ENCODE peak calls at places on chromosomes 3 and 15, in nine cellular contexts. One of them, this sample, is unnamed. For H3K4me1, the result is how much of the 10 kb centered on the place peaks cover.

GRCh38 chr3:139830817-139831216 is 104.2 kb upstream of the CLSTN2 start:
- DNase-seq in OCI-LY7: no peak
- DNase-seq in breast epithelium: no peak
- DNase-seq in upper lobe of right lung: peak
- DNase-seq in fibroblast of lung: peak
- DNase-seq in esophagus squamous epithelium: no peak
- DNase-seq in mucosa of descending colon: no peak
- DNase-seq in psoas muscle: peak
- DNase-seq in heart left ventricle: peak
- DNase-seq in this sample: peak

GRCh38 chr3:184545769-184546168 is 15.8 kb upstream of the EPHB3 start:
- DNase-seq in OCI-LY7: no peak
- DNase-seq in breast epithelium: no peak
- DNase-seq in upper lobe of right lung: peak
- DNase-seq in fibroblast of lung: no peak
- DNase-seq in esophagus squamous epithelium: no peak
- DNase-seq in mucosa of descending colon: no peak
- DNase-seq in psoas muscle: no peak
- DNase-seq in heart left ventricle: no peak
- DNase-seq in this sample: no peak

GRCh38 chr3:128009952-128010846 is 42.0 kb upstream of the SEC61A1 start:
- DNase-seq in OCI-LY7: no peak
- DNase-seq in breast epithelium: no peak
- DNase-seq in upper lobe of right lung: no peak
- DNase-seq in fibroblast of lung: peak
- DNase-seq in esophagus squamous epithelium: no peak
- DNase-seq in mucosa of descending colon: no peak
- DNase-seq in psoas muscle: no peak
- DNase-seq in heart left ventricle: no peak
- DNase-seq in this sample: no peak

GRCh38 chr3:69130689-69131088 is 8.3 kb upstream of the LMOD3 start:
- DNase-seq in OCI-LY7: no peak
- DNase-seq in breast epithelium: no peak
- DNase-seq in upper lobe of right lung: no peak
- DNase-seq in fibroblast of lung: no peak
- DNase-seq in esophagus squamous epithelium: no peak
- DNase-seq in mucosa of descending colon: no peak
- DNase-seq in psoas muscle: no peak
- DNase-seq in heart left ventricle: no peak
- DNase-seq in this sample: no peak

GRCh38 chr3:185934726-185935464 is 2.9 kb downstream of the TRA2B start:
- DNase-seq in OCI-LY7: no peak
- DNase-seq in breast epithelium: no peak
- DNase-seq in upper lobe of right lung: no peak
- DNase-seq in fibroblast of lung: peak
- DNase-seq in esophagus squamous epithelium: no peak
- DNase-seq in mucosa of descending colon: no peak
- DNase-seq in psoas muscle: no peak
- DNase-seq in heart left ventricle: no peak
- DNase-seq in this sample: no peak

GRCh38 chr3:42079701-42080323 is 11.3 kb upstream of the TRAK1 start:
- DNase-seq in OCI-LY7: no peak
- DNase-seq in breast epithelium: no peak
- DNase-seq in upper lobe of right lung: no peak
- DNase-seq in fibroblast of lung: no peak
- DNase-seq in esophagus squamous epithelium: no peak
- DNase-seq in mucosa of descending colon: no peak
- DNase-seq in psoas muscle: no peak
- DNase-seq in heart left ventricle: no peak
- DNase-seq in this sample: no peak

GRCh38 chr15:43517354-43518072 is at the start of gene MAP1A:
- DNase-seq in OCI-LY7: peak
- DNase-seq in breast epithelium: no peak
- DNase-seq in upper lobe of right lung: peak
- DNase-seq in fibroblast of lung: peak
- DNase-seq in esophagus squamous epithelium: no peak
- DNase-seq in mucosa of descending colon: peak
- DNase-seq in psoas muscle: peak
- DNase-seq in heart left ventricle: peak
- DNase-seq in this sample: no peak

GRCh38 chr3:126998728-126999127 is 15.8 kb downstream of the PLXNA1 start:
- DNase-seq in OCI-LY7: no peak
- DNase-seq in breast epithelium: no peak
- DNase-seq in upper lobe of right lung: no peak
- DNase-seq in fibroblast of lung: no peak
- DNase-seq in esophagus squamous epithelium: no peak
- DNase-seq in mucosa of descending colon: peak
- DNase-seq in psoas muscle: no peak
- DNase-seq in heart left ventricle: no peak
- DNase-seq in this sample: no peak

GRCh38 chr15:96058103-96058851 is 272.2 kb upstream of the NR2F2 start:
- DNase-seq in OCI-LY7: no peak
- DNase-seq in breast epithelium: no peak
- DNase-seq in upper lobe of right lung: no peak
- DNase-seq in fibroblast of lung: no peak
- DNase-seq in esophagus squamous epithelium: no peak
- DNase-seq in mucosa of descending colon: no peak
- DNase-seq in psoas muscle: no peak
- DNase-seq in heart left ventricle: no peak
- DNase-seq in this sample: no peak

GRCh38 chr3:158749526-158749925 is 17.3 kb upstream of the RARRES1 start:
- DNase-seq in OCI-LY7: no peak
- DNase-seq in breast epithelium: no peak
- DNase-seq in upper lobe of right lung: no peak
- DNase-seq in fibroblast of lung: no peak
- DNase-seq in esophagus squamous epithelium: no peak
- DNase-seq in mucosa of descending colon: no peak
- DNase-seq in psoas muscle: no peak
- DNase-seq in heart left ventricle: no peak
- DNase-seq in this sample: no peak

GRCh38 chr3:147472846-147473245 is 63.7 kb downstream of the ZIC1 start:
- DNase-seq in OCI-LY7: no peak
- DNase-seq in breast epithelium: no peak
- DNase-seq in upper lobe of right lung: no peak
- DNase-seq in fibroblast of lung: no peak
- DNase-seq in esophagus squamous epithelium: no peak
- DNase-seq in mucosa of descending colon: no peak
- DNase-seq in psoas muscle: no peak
- DNase-seq in heart left ventricle: no peak
- DNase-seq in this sample: no peak

DNA sequence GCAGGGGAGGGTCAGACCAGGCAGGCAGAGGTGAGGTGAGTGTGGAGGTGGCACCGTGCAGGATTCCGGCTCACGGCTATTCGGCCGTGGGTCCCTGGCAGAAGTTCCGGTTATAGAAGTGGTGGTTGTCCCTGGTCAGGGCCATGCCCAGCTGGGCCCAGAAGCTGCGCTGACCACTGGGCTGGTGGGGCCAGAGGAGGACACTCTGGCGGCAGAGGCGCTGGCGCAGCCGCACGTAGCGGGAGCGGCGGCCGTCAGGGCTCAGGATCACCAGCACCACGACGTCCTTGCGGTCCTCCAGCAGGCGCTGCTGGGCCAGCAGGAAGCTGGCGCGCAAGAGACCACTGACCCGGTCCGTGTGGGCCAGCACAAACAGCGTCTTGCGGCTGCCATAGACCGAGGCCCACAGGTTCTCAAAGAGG is 4.3 kb downstream of the TLR9 start:
- DNase-seq in OCI-LY7: no peak
- DNase-seq in breast epithelium: no peak
- DNase-seq in upper lobe of right lung: peak
- DNase-seq in fibroblast of lung: no peak
- DNase-seq in esophagus squamous epithelium: no peak
- DNase-seq in mucosa of descending colon: no peak
- DNase-seq in psoas muscle: no peak
- DNase-seq in heart left ventricle: no peak
- DNase-seq in this sample: no peak
- H3K4me1 ChIP-seq in OCI-LY7: under half
- H3K4me1 ChIP-seq in breast epithelium: under half
- H3K4me1 ChIP-seq in upper lobe of right lung: under half
- H3K4me1 ChIP-seq in fibroblast of lung: under half
- H3K4me1 ChIP-seq in esophagus squamous epithelium: half or more
- H3K4me1 ChIP-seq in mucosa of descending colon: under half
- H3K4me1 ChIP-seq in psoas muscle: under half
- H3K4me1 ChIP-seq in heart left ventricle: under half
- H3K4me1 ChIP-seq in this sample: under half

GRCh38 chr15:57307527-57308193 is 68.6 kb upstream of the CGNL1 start:
- DNase-seq in OCI-LY7: no peak
- DNase-seq in breast epithelium: no peak
- DNase-seq in upper lobe of right lung: no peak
- DNase-seq in fibroblast of lung: peak
- DNase-seq in esophagus squamous epithelium: no peak
- DNase-seq in mucosa of descending colon: no peak
- DNase-seq in psoas muscle: no peak
- DNase-seq in heart left ventricle: no peak
- DNase-seq in this sample: no peak
- TF ChIP-seq CTCF in OCI-LY7: no peak
- TF ChIP-seq CTCF in breast epithelium: no peak
- TF ChIP-seq CTCF in upper lobe of right lung: no peak
- TF ChIP-seq CTCF in fibroblast of lung: no peak
- TF ChIP-seq CTCF in esophagus squamous epithelium: no peak
- TF ChIP-seq CTCF in mucosa of descending colon: no peak
- TF ChIP-seq CTCF in psoas muscle: no peak
- TF ChIP-seq CTCF in heart left ventricle: no peak
- TF ChIP-seq CTCF in this sample: no peak

GRCh38 chr3:188241883-188242282 is 87.9 kb downstream of the LPP start:
- DNase-seq in OCI-LY7: peak
- DNase-seq in breast epithelium: no peak
- DNase-seq in upper lobe of right lung: no peak
- DNase-seq in fibroblast of lung: peak
- DNase-seq in esophagus squamous epithelium: no peak
- DNase-seq in mucosa of descending colon: no peak
- DNase-seq in psoas muscle: no peak
- DNase-seq in heart left ventricle: no peak
- DNase-seq in this sample: no peak
- H3K4me3 ChIP-seq in OCI-LY7: peak
- H3K4me3 ChIP-seq in breast epithelium: no peak
- H3K4me3 ChIP-seq in upper lobe of right lung: no peak
- H3K4me3 ChIP-seq in fibroblast of lung: no peak
- H3K4me3 ChIP-seq in esophagus squamous epithelium: no peak
- H3K4me3 ChIP-seq in mucosa of descending colon: no peak
- H3K4me3 ChIP-seq in psoas muscle: peak
- H3K4me3 ChIP-seq in heart left ventricle: no peak
- H3K4me3 ChIP-seq in this sample: no peak

GRCh38 chr3:188000361-188000861 is 153.5 kb upstream of the LPP start:
- DNase-seq in OCI-LY7: peak
- DNase-seq in breast epithelium: no peak
- DNase-seq in upper lobe of right lung: no peak
- DNase-seq in fibroblast of lung: no peak
- DNase-seq in esophagus squamous epithelium: no peak
- DNase-seq in mucosa of descending colon: peak
- DNase-seq in psoas muscle: peak
- DNase-seq in heart left ventricle: no peak
- DNase-seq in this sample: peak

GRCh38 chr3:187997946-187998561 is 155.9 kb upstream of the LPP start:
- DNase-seq in OCI-LY7: no peak
- DNase-seq in breast epithelium: no peak
- DNase-seq in upper lobe of right lung: no peak
- DNase-seq in fibroblast of lung: no peak
- DNase-seq in esophagus squamous epithelium: no peak
- DNase-seq in mucosa of descending colon: no peak
- DNase-seq in psoas muscle: no peak
- DNase-seq in heart left ventricle: no peak
- DNase-seq in this sample: no peak

GRCh38 chr3:187998611-187999010 is 155.3 kb upstream of the LPP start:
- DNase-seq in OCI-LY7: no peak
- DNase-seq in breast epithelium: no peak
- DNase-seq in upper lobe of right lung: no peak
- DNase-seq in fibroblast of lung: no peak
- DNase-seq in esophagus squamous epithelium: no peak
- DNase-seq in mucosa of descending colon: no peak
- DNase-seq in psoas muscle: no peak
- DNase-seq in heart left ventricle: no peak
- DNase-seq in this sample: no peak

GRCh38 chr3:188001052-188001567 is 152.8 kb upstream of the LPP start:
- DNase-seq in OCI-LY7: no peak
- DNase-seq in breast epithelium: no peak
- DNase-seq in upper lobe of right lung: no peak
- DNase-seq in fibroblast of lung: no peak
- DNase-seq in esophagus squamous epithelium: no peak
- DNase-seq in mucosa of descending colon: no peak
- DNase-seq in psoas muscle: no peak
- DNase-seq in heart left ventricle: no peak
- DNase-seq in this sample: no peak

GRCh38 chr3:187999821-188000220 is 154.1 kb upstream of the LPP start:
- DNase-seq in OCI-LY7: peak
- DNase-seq in breast epithelium: no peak
- DNase-seq in upper lobe of right lung: no peak
- DNase-seq in fibroblast of lung: no peak
- DNase-seq in esophagus squamous epithelium: no peak
- DNase-seq in mucosa of descending colon: no peak
- DNase-seq in psoas muscle: no peak
- DNase-seq in heart left ventricle: no peak
- DNase-seq in this sample: no peak
- H3K4me1 ChIP-seq in OCI-LY7: half or more
- H3K4me1 ChIP-seq in breast epithelium: under half
- H3K4me1 ChIP-seq in upper lobe of right lung: under half
- H3K4me1 ChIP-seq in fibroblast of lung: under half
- H3K4me1 ChIP-seq in esophagus squamous epithelium: under half
- H3K4me1 ChIP-seq in mucosa of descending colon: under half
- H3K4me1 ChIP-seq in psoas muscle: under half
- H3K4me1 ChIP-seq in heart left ventricle: under half
- H3K4me1 ChIP-seq in this sample: under half